ENCODE peak calls at places on chromosomes 3 and 15, in six cellular contexts. R is activated naive CD4-positive, alpha-beta T cell treated with anti-CD3 and anti-CD28 coated beads, Interleukin-2, amount 50 U/mL, for 72 hours; Y is M059J; H is LNCaP clone FGC; I is DMS 273 treated with DMSO at 0.1 percent for 48 hours; Q is AML-193. L is an unnamed sample.

GRCh38 chr15:65533057-65533752 is 2.9 kb downstream of the HACD3 start:
- DNase-seq in R (no peak), Y (no peak), H (no peak), I (no peak), Q (no peak), L (no peak)

GRCh38 chr3:180059351-180059750 is 22.6 kb upstream of the PEX5L start:
- DNase-seq in R (no peak), Y (peak), H (no peak), I (no peak), Q (no peak), L (no peak)

GRCh38 chr3:176293277-176293676 is 904.0 kb downstream of the TBL1XR1 start:
- DNase-seq in R (no peak), Y (peak), H (no peak), I (no peak), Q (no peak), L (no peak)

GRCh38 chr15:75069301-75069925 is 46.0 kb downstream of the PPCDC start:
- DNase-seq in R (no peak), Y (no peak), H (no peak), I (no peak), Q (peak), L (no peak)

GRCh38 chr3:156685752-156686151 is 11.4 kb downstream of the TIPARP start:
- DNase-seq in R (no peak), Y (peak), H (no peak), I (no peak), Q (no peak), L (no peak)

GRCh38 chr15:72216079-72216478 is 14.9 kb downstream of the PKM start:
- DNase-seq in R (no peak), Y (no peak), H (no peak), I (no peak), Q (no peak), L (no peak)

GRCh38 chr3:69805491-69805890 is 66.2 kb downstream of the MITF start:
- DNase-seq in R (no peak), Y (no peak), H (no peak), I (no peak), Q (no peak), L (no peak)

GRCh38 chr3:52328536-52329080 is 12.5 kb downstream of the DNAH1 start:
- DNase-seq in R (no peak), Y (no peak), H (no peak), I (no peak), Q (no peak), L (no peak)

GRCh38 chr15:31236184-31237041 is 90.2 kb upstream of the KLF13 start:
- DNase-seq in R (no peak), Y (peak), H (no peak), I (peak), Q (no peak), L (no peak)

GRCh38 chr3:25441234-25441856 is 13.3 kb downstream of the RARB start:
- DNase-seq in R (no peak), Y (no peak), H (no peak), I (no peak), Q (no peak), L (no peak)

GRCh38 chr15:36449084-36449661 is 130.3 kb upstream of the CDIN1 start:
- DNase-seq in R (no peak), Y (peak), H (no peak), I (no peak), Q (no peak), L (no peak)